ENCODE peak calls at places on chromosomes 5 and 9, in five cellular contexts. One of them, this sample, is unnamed.

GRCh38 chr9:125659954-125660353 is 47.1 kb downstream of the MAPKAP1 start:
- DNase-seq in progenitor cell of endocrine pancreas: no peak
- DNase-seq in Calu3: no peak
- DNase-seq in breast epithelium: no peak
- DNase-seq in Panc1: no peak
- DNase-seq in this sample: no peak

GRCh38 chr5:83866191-83866590 is 145.5 kb upstream of the HAPLN1 start:
- DNase-seq in progenitor cell of endocrine pancreas: no peak
- DNase-seq in breast epithelium: no peak
- DNase-seq in Panc1: no peak
- DNase-seq in Calu3: no peak
- DNase-seq in this sample: no peak

GRCh38 chr5:154646841-154647759 is 108.1 kb upstream of the LARP1 start:
- DNase-seq in Panc1: no peak
- DNase-seq in progenitor cell of endocrine pancreas: peak
- DNase-seq in breast epithelium: no peak
- DNase-seq in Calu3: peak
- DNase-seq in this sample: no peak

GRCh38 chr5:35438288-35438687 is 179.4 kb upstream of the SPEF2 start:
- DNase-seq in progenitor cell of endocrine pancreas: no peak
- DNase-seq in Calu3: no peak
- DNase-seq in breast epithelium: no peak
- DNase-seq in Panc1: no peak
- DNase-seq in this sample: no peak

GRCh38 chr9:16626577-16627130 is 243.8 kb downstream of the BNC2 start:
- DNase-seq in Panc1: peak
- DNase-seq in progenitor cell of endocrine pancreas: no peak
- DNase-seq in breast epithelium: no peak
- DNase-seq in Calu3: peak
- DNase-seq in this sample: no peak

GRCh38 chr9:121358747-121359146 is 11.3 kb downstream of the STOM start:
- DNase-seq in Calu3: no peak
- DNase-seq in progenitor cell of endocrine pancreas: no peak
- DNase-seq in Panc1: no peak
- DNase-seq in breast epithelium: no peak
- DNase-seq in this sample: no peak

GRCh38 chr5:143955140-143955539 is 143.2 kb downstream of the HMHB1 start:
- DNase-seq in progenitor cell of endocrine pancreas: no peak
- DNase-seq in Panc1: no peak
- DNase-seq in Calu3: no peak
- DNase-seq in breast epithelium: no peak
- DNase-seq in this sample: no peak

GRCh38 chr5:180639743-180640300 is 9.6 kb downstream of the FLT4 start:
- DNase-seq in Panc1: no peak
- DNase-seq in Calu3: no peak
- DNase-seq in progenitor cell of endocrine pancreas: no peak
- DNase-seq in breast epithelium: no peak
- DNase-seq in this sample: no peak

GRCh38 chr5:173743641-173744343 is 127.3 kb upstream of the BOD1 start:
- DNase-seq in Panc1: no peak
- DNase-seq in progenitor cell of endocrine pancreas: no peak
- DNase-seq in Calu3: no peak
- DNase-seq in breast epithelium: no peak
- DNase-seq in this sample: no peak

GRCh38 chr9:20659474-20659962 is 24.5 kb upstream of the FOCAD start:
- DNase-seq in Calu3: no peak
- DNase-seq in progenitor cell of endocrine pancreas: no peak
- DNase-seq in breast epithelium: no peak
- DNase-seq in Panc1: no peak
- DNase-seq in this sample: no peak

GRCh38 chr5:62732677-62733121 is 154.1 kb downstream of the LRRC70 start:
- DNase-seq in breast epithelium: no peak
- DNase-seq in Calu3: no peak
- DNase-seq in Panc1: no peak
- DNase-seq in progenitor cell of endocrine pancreas: no peak
- DNase-seq in this sample: no peak

GRCh38 chr5:52283221-52283620 is 504.5 kb upstream of the ITGA1 start:
- DNase-seq in Calu3: peak
- DNase-seq in Panc1: no peak
- DNase-seq in progenitor cell of endocrine pancreas: no peak
- DNase-seq in breast epithelium: no peak
- DNase-seq in this sample: no peak

GRCh38 chr5:65213921-65214525 is 267.7 kb downstream of the ADAMTS6 start:
- DNase-seq in progenitor cell of endocrine pancreas: no peak
- DNase-seq in breast epithelium: no peak
- DNase-seq in Calu3: peak
- DNase-seq in Panc1: no peak
- DNase-seq in this sample: no peak
- TF ChIP-seq CTCF in progenitor cell of endocrine pancreas: peak
- TF ChIP-seq CTCF in breast epithelium: no peak
- TF ChIP-seq CTCF in Calu3: peak
- TF ChIP-seq CTCF in Panc1: peak
- TF ChIP-seq CTCF in this sample: peak

GRCh38 chr5:50320131-50320749 is 120.8 kb downstream of the EMB start:
- DNase-seq in progenitor cell of endocrine pancreas: no peak
- DNase-seq in Calu3: no peak
- DNase-seq in breast epithelium: no peak
- DNase-seq in Panc1: no peak
- DNase-seq in this sample: no peak

GRCh38 chr5:50328193-50328729 is 112.8 kb downstream of the EMB start:
- DNase-seq in Calu3: no peak
- DNase-seq in breast epithelium: no peak
- DNase-seq in Panc1: no peak
- DNase-seq in progenitor cell of endocrine pancreas: no peak
- DNase-seq in this sample: no peak

GRCh38 chr5:50325237-50325832 is 115.8 kb downstream of the EMB start:
- DNase-seq in Calu3: peak
- DNase-seq in breast epithelium: no peak
- DNase-seq in progenitor cell of endocrine pancreas: no peak
- DNase-seq in Panc1: no peak
- DNase-seq in this sample: no peak
- TF ChIP-seq CTCF in Calu3: peak
- TF ChIP-seq CTCF in breast epithelium: peak
- TF ChIP-seq CTCF in progenitor cell of endocrine pancreas: peak
- TF ChIP-seq CTCF in Panc1: peak
- TF ChIP-seq CTCF in this sample: peak

GRCh38 chr5:28770307-28770706 is 1731.9 kb upstream of the CDH9 start:
- DNase-seq in progenitor cell of endocrine pancreas: no peak
- DNase-seq in Calu3: no peak
- DNase-seq in breast epithelium: no peak
- DNase-seq in Panc1: no peak
- DNase-seq in this sample: no peak
- TF ChIP-seq CTCF in progenitor cell of endocrine pancreas: no peak
- TF ChIP-seq CTCF in Calu3: no peak
- TF ChIP-seq CTCF in breast epithelium: no peak
- TF ChIP-seq CTCF in Panc1: no peak
- TF ChIP-seq CTCF in this sample: no peak

GRCh38 chr9:99753436-99753835 is 68.2 kb upstream of the NR4A3 start:
- DNase-seq in progenitor cell of endocrine pancreas: no peak
- DNase-seq in Calu3: no peak
- DNase-seq in Panc1: no peak
- DNase-seq in breast epithelium: no peak
- DNase-seq in this sample: no peak
- TF ChIP-seq CTCF in progenitor cell of endocrine pancreas: no peak
- TF ChIP-seq CTCF in Calu3: no peak
- TF ChIP-seq CTCF in Panc1: no peak
- TF ChIP-seq CTCF in breast epithelium: no peak
- TF ChIP-seq CTCF in this sample: no peak